ENCODE peak calls at places on chromosomes 1 and 21, in six cellular contexts. P is K562, J is SK-N-SH, I is A549, E is IMR-90, C is HepG2. B is an unnamed sample.
A peak's percentile ranks its signal among the peaks of the same experiment; 100 is the strongest.

GRCh38 chr1:44784094-44785026 is 3.6 kb downstream of the BEST4 start:
- DNase-seq in I (no peak), C (peak; percentile 59), J (peak; percentile 80), E (no peak), P (no peak), B (no peak)

GRCh38 chr1:157045251-157046218 is at the start of gene ARHGEF11:
- DNase-seq in I (peak; percentile 69), C (peak; percentile 76), E (peak; percentile 87), J (peak; percentile 97), P (peak; percentile 91), B (no peak)

GRCh38 chr1:242025681-242026080 is 26.8 kb upstream of the MAP1LC3C start:
- DNase-seq in P (no peak), C (no peak), E (no peak), I (no peak), J (no peak), B (no peak)

GRCh38 chr1:97621955-97622354 is 298.9 kb downstream of the DPYD start:
- DNase-seq in I (no peak), J (no peak), P (no peak), E (peak; percentile 18), C (no peak), B (no peak)

GRCh38 chr1:12384836-12385456 is 155.1 kb downstream of the VPS13D start:
- DNase-seq in J (no peak), P (no peak), I (no peak), C (no peak), E (no peak), B (no peak)

GRCh38 chr21:43297411-43297981 is 128.7 kb downstream of the CRYAA start:
- DNase-seq in I (no peak), P (no peak), C (no peak), J (no peak), E (no peak), B (no peak)

GRCh38 chr1:34808051-34808810 is 15.4 kb downstream of the GJA4 start:
- DNase-seq in E (no peak), P (no peak), C (no peak), I (no peak), J (no peak), B (no peak)

GRCh38 chr1:165239873-165240272 is 116.6 kb downstream of the LMX1A start:
- DNase-seq in P (no peak), E (no peak), I (no peak), J (no peak), C (no peak), B (no peak)

GRCh38 chr1:25619101-25619890 is 2.7 kb downstream of the MAN1C1 start:
- DNase-seq in P (peak; percentile 61), I (no peak), C (no peak), E (peak; percentile 14), J (peak; percentile 79), B (no peak)

GRCh38 chr1:25621876-25622275 is 5.3 kb downstream of the MAN1C1 start:
- DNase-seq in I (no peak), J (no peak), P (peak; percentile 3), E (no peak), C (no peak), B (no peak)

GRCh38 chr1:25620211-25620610 is 3.6 kb downstream of the MAN1C1 start:
- DNase-seq in I (no peak), J (no peak), P (no peak), C (no peak), E (no peak), B (no peak)

GRCh38 chr1:25622526-25622925 is 5.9 kb downstream of the MAN1C1 start:
- DNase-seq in I (no peak), C (no peak), P (no peak), E (no peak), J (no peak), B (no peak)

DNA sequence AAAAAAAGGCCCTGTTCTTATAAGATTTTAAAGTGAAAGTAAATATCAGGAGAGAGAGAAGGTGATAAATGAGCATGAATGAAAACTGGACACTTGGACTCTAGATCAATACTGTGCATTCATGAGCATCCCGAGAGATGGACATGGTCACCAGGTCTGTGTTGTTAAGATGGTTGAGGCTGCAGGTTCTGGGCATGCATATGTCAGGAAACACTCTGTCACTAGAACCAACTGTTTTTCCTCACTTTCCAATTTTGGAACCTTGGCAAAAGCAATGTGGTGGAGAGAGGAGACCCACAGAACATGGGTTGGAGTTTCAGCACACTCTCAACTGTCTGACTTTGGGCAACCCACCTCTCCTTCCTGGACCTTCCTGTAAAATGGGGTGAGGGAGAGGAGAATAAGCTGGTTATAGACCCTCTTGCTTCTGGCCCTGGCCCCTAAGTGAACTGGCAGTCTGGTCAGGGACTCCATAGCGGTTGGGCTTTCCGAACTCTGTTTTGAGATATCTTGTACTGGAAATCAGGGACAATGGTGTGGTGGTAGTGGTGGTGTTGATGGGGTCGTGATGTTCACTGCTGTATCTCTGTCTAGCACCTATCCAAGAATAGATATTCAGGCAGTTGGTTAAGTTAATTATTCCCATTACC is 4.2 kb downstream of the MAN1C1 start:
- DNase-seq in P (no peak), I (no peak), E (no peak), C (no peak), J (no peak), B (no peak)
- TF ChIP-seq SMC3 in P (no peak), I (no peak), E (no peak), C (no peak), J (no peak), B (no peak)

GRCh38 chr1:36322786-36323635 is 434 bp downstream of the EVA1B start:
- DNase-seq in J (peak; percentile 81), P (peak; percentile 51), C (no peak), I (no peak), E (peak; percentile 59), B (no peak)
- TF ChIP-seq SMC3 in J (no peak), P (no peak), C (no peak), I (no peak), E (no peak), B (no peak)

DNA sequence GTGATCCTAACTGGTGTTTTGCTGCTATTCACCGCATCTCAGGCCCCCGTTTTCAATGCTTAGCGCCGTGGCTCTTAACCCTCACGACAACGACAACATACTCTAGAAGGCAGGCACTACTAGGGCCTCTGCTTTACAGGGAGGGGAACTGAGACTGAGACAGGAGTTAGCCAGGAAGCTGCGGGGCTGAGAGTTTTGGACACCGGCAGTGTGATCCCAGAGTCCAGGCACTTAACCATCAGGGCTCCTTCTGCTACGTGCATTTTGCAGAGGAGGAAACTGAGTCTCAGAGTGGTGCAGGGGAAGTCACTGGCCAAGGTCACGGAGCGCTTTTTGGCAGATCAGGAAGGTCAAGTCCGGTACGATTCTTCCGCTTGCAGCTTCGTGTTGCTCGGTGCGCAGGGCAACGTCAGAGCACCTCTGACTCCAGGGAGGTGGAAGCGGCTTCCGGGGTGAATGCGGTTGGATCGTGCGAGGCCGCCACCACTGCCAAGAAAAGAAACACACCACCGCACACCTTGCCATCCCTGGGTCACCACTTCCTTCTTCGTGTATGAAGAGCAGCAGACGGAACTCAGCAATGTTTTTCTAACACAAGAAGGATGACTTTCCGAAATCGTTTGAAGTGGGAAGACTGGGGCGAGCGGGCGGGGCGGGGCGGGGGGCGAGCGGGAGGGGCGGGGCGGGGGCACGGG is 300.2 kb downstream of the RRAGC start:
- DNase-seq in E (no peak), J (no peak), C (no peak), P (no peak), I (no peak), B (peak; percentile 84)
- TF ChIP-seq SMC3 in E (no peak), J (no peak), C (no peak), P (no peak), I (no peak), B (no peak)

GRCh38 chr1:113178522-113178921 is 105.5 kb downstream of the LRIG2 start:
- DNase-seq in C (no peak), P (no peak), J (no peak), I (no peak), E (no peak), B (no peak)
- TF ChIP-seq SMC3 in C (peak; percentile 21), P (no peak), J (peak; percentile 6), I (no peak), E (no peak), B (no peak)

GRCh38 chr1:95671098-95671497 is 437.1 kb downstream of the RWDD3 start:
- DNase-seq in C (no peak), I (no peak), P (no peak), J (peak; percentile 31), E (no peak), B (no peak)
- TF ChIP-seq SMC3 in C (no peak), I (no peak), P (no peak), J (no peak), E (no peak), B (no peak)

GRCh38 chr1:58768332-58768731 is 15.5 kb downstream of the JUN start:
- DNase-seq in C (no peak), J (no peak), P (no peak), I (no peak), E (no peak), B (no peak)
- TF ChIP-seq SMC3 in C (no peak), J (no peak), P (no peak), I (no peak), E (no peak), B (no peak)

DNA sequence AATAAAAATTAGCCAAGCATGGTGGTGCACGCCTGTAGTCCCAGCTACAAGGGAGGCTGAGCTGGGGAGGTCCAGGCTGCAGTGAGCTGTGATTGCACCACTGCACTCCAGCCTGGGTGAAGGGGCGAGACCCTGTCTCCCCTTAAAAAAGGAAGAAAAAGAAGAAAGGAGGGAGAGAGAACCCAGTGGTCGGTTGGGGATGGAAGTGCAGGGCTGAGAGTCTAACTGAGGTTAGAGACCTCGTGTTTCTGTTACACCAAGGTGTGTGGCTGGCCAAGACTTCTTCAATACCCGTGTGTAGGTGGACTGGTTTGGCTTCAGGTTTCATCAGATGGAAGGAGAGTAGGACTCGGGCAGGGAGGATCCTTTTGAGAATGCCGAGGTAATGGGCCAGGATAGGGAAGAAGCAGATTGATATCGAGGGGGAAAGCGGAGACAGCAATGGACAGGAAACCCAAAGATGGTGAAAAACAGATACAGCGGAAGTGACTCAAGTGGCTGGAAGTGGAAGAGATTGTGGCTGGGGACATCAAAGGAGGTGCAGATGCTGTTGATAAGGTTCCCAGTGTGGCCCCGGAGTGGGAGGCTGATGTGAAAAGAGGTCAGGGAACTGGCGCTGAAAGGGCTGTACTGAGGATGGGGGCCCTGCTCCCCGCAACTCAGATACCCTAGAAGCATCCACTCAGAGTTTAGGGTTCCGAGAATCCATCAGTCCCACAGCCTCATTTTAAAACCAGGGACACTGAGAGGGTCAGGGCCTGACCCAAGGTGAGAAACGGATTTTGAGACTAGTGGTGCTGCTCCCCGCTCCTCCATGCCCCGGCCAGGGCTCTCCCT is 681 bp upstream of the UBXN10 start:
- DNase-seq in C (no peak), I (no peak), P (peak; percentile 83), E (no peak), J (no peak), B (no peak)
- TF ChIP-seq SMC3 in C (no peak), I (no peak), P (no peak), E (no peak), J (no peak), B (no peak)

B was measured in GM12878.